ENCODE peak calls at places on chromosomes 6 and 20, in four cellular contexts. One of them, this sample, is unnamed.

GRCh38 chr20:47926731-47927130 is 141.4 kb upstream of the SULF2 start:
- DNase-seq in H9: no peak
- DNase-seq in neuronal stem cell: no peak
- DNase-seq in IMR-90: no peak
- DNase-seq in this sample: no peak

GRCh38 chr20:2914160-2914559 is 40.9 kb downstream of the PTPRA start:
- DNase-seq in neuronal stem cell: no peak
- DNase-seq in H9: no peak
- DNase-seq in IMR-90: no peak
- DNase-seq in this sample: no peak

GRCh38 chr6:25054469-25054868 is 118.7 kb upstream of the RIPOR2 start:
- DNase-seq in neuronal stem cell: no peak
- DNase-seq in IMR-90: peak; percentile 88
- DNase-seq in H9: no peak
- DNase-seq in this sample: peak; percentile 62

GRCh38 chr6:111651185-111652034 is 45.7 kb upstream of the TRAF3IP2 start:
- DNase-seq in IMR-90: peak; percentile 11
- DNase-seq in neuronal stem cell: no peak
- DNase-seq in H9: no peak
- DNase-seq in this sample: no peak

GRCh38 chr6:19325335-19325789 is 511.8 kb upstream of the ID4 start:
- DNase-seq in H9: no peak
- DNase-seq in IMR-90: no peak
- DNase-seq in neuronal stem cell: no peak
- DNase-seq in this sample: peak; percentile 13

GRCh38 chr6:35833534-35833933 is 28.4 kb downstream of the LHFPL5 start:
- DNase-seq in H9: no peak
- DNase-seq in IMR-90: peak; percentile 55
- DNase-seq in neuronal stem cell: no peak
- DNase-seq in this sample: peak; percentile 40

GRCh38 chr6:64812138-64812537 is 894.9 kb downstream of the EYS start:
- DNase-seq in IMR-90: no peak
- DNase-seq in H9: no peak
- DNase-seq in neuronal stem cell: no peak
- DNase-seq in this sample: no peak

GRCh38 chr6:134317471-134318131 is at the start of gene SGK1:
- DNase-seq in IMR-90: peak; percentile 49
- DNase-seq in H9: peak; percentile 65
- DNase-seq in neuronal stem cell: peak; percentile 30
- DNase-seq in this sample: peak; percentile 41

GRCh38 chr6:148235446-148235845 is 107.2 kb upstream of the SASH1 start:
- DNase-seq in H9: no peak
- DNase-seq in neuronal stem cell: no peak
- DNase-seq in IMR-90: peak; percentile 70
- DNase-seq in this sample: peak; percentile 37

GRCh38 chr6:168131464-168132415 is 52.7 kb upstream of the FRMD1 start:
- DNase-seq in IMR-90: no peak
- DNase-seq in H9: peak; percentile 53
- DNase-seq in neuronal stem cell: no peak
- DNase-seq in this sample: no peak

GRCh38 chr6:25949695-25950094 is 12.9 kb upstream of the TRIM38 start:
- DNase-seq in H9: no peak
- DNase-seq in neuronal stem cell: no peak
- DNase-seq in IMR-90: no peak
- DNase-seq in this sample: no peak

GRCh38 chr20:19974621-19975435 is 42.3 kb upstream of the NAA20 start:
- DNase-seq in IMR-90: peak; percentile 97
- DNase-seq in neuronal stem cell: no peak
- DNase-seq in H9: no peak
- DNase-seq in this sample: peak; percentile 38

GRCh38 chr20:62597416-62598115 is 44.7 kb upstream of the SLCO4A1 start:
- DNase-seq in neuronal stem cell: no peak
- DNase-seq in H9: no peak
- DNase-seq in IMR-90: no peak
- DNase-seq in this sample: no peak

GRCh38 chr6:46637145-46637544 is 15.5 kb downstream of the CYP39A1 start:
- DNase-seq in IMR-90: peak; percentile 13
- DNase-seq in neuronal stem cell: no peak
- DNase-seq in H9: no peak
- DNase-seq in this sample: peak; percentile 99

GRCh38 chr6:109456710-109457595 is 1.4 kb upstream of the MICAL1 start:
- DNase-seq in IMR-90: peak; percentile 31
- DNase-seq in H9: no peak
- DNase-seq in neuronal stem cell: no peak
- DNase-seq in this sample: no peak

GRCh38 chr20:52242237-52243230 is 51.0 kb upstream of the ZFP64 start:
- DNase-seq in IMR-90: peak; percentile 11
- DNase-seq in neuronal stem cell: no peak
- DNase-seq in H9: no peak
- DNase-seq in this sample: peak; percentile 76

GRCh38 chr20:10366898-10367419 is 67.1 kb downstream of the MKKS start:
- DNase-seq in IMR-90: no peak
- DNase-seq in H9: no peak
- DNase-seq in neuronal stem cell: no peak
- DNase-seq in this sample: no peak

GRCh38 chr6:170092826-170093225 is 198.1 kb downstream of the DLL1 start:
- DNase-seq in IMR-90: no peak
- DNase-seq in neuronal stem cell: no peak
- DNase-seq in H9: no peak
- DNase-seq in this sample: no peak

GRCh38 chr20:2150660-2151059 is 49.0 kb downstream of the STK35 start:
- DNase-seq in IMR-90: no peak
- DNase-seq in H9: no peak
- DNase-seq in neuronal stem cell: no peak
- DNase-seq in this sample: no peak

GRCh38 chr6:108733706-108734105 is 114.5 kb upstream of the ARMC2 start:
- DNase-seq in H9: no peak
- DNase-seq in IMR-90: no peak
- DNase-seq in neuronal stem cell: no peak
- DNase-seq in this sample: no peak

GRCh38 chr6:132147530-132148011 is 196.4 kb upstream of the CCN2 start:
- DNase-seq in neuronal stem cell: no peak
- DNase-seq in IMR-90: peak; percentile 91
- DNase-seq in H9: no peak
- DNase-seq in this sample: no peak

GRCh38 chr6:52801188-52801841 is 2.3 kb downstream of the GSTA1 start:
- DNase-seq in IMR-90: no peak
- DNase-seq in H9: no peak
- DNase-seq in neuronal stem cell: no peak
- DNase-seq in this sample: no peak

GRCh38 chr20:6921717-6922386 is 154.4 kb downstream of the BMP2 start:
- DNase-seq in IMR-90: no peak
- DNase-seq in neuronal stem cell: no peak
- DNase-seq in H9: no peak
- DNase-seq in this sample: no peak

GRCh38 chr20:6920991-6921613 is 153.6 kb downstream of the BMP2 start:
- DNase-seq in IMR-90: no peak
- DNase-seq in neuronal stem cell: no peak
- DNase-seq in H9: no peak
- DNase-seq in this sample: no peak

GRCh38 chr20:6919792-6920468 is 152.4 kb downstream of the BMP2 start:
- DNase-seq in neuronal stem cell: no peak
- DNase-seq in IMR-90: no peak
- DNase-seq in H9: no peak
- DNase-seq in this sample: peak; percentile 3

DNA sequence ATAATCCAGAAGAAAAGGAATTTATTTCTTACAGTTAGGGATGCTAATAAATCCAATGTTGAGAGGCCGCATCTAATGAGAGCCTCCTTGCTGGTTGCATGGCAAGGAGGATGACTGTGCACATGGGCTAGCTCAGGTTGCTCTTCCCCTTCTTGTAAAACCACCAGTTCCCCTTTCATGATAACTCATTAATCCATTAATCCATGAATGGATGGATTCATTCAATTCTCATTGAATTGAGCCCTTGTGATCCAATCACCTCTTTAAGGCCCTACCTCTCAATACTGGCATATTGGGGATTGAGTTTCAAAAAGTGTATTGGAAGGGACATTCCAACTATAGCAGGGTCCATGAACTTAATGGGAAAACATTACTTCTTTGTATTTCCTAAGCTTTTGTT is 149.5 kb downstream of the BMP2 start:
- DNase-seq in IMR-90: no peak
- DNase-seq in H9: no peak
- DNase-seq in neuronal stem cell: no peak
- DNase-seq in this sample: no peak
- H2BK5ac ChIP-seq in IMR-90: no peak overlapping the region
- H2BK5ac ChIP-seq in H9: no peak overlapping the region
- H2BK5ac ChIP-seq in neuronal stem cell: no peak overlapping the region
- H2BK5ac ChIP-seq in this sample: no peak overlapping the region

GRCh38 chr6:118544105-118544504 is 4.0 kb upstream of the PLN start:
- DNase-seq in IMR-90: no peak
- DNase-seq in neuronal stem cell: no peak
- DNase-seq in H9: no peak
- DNase-seq in this sample: no peak

GRCh38 chr6:118551063-118551672 is 3.1 kb downstream of the PLN start:
- DNase-seq in IMR-90: peak; percentile 79
- DNase-seq in neuronal stem cell: peak; percentile 15
- DNase-seq in H9: no peak
- DNase-seq in this sample: peak; percentile 62

GRCh38 chr6:118548136-118548535 is at the start of gene PLN:
- DNase-seq in H9: no peak
- DNase-seq in IMR-90: no peak
- DNase-seq in neuronal stem cell: no peak
- DNase-seq in this sample: no peak

GRCh38 chr6:118542184-118542952 is 5.7 kb upstream of the PLN start:
- DNase-seq in H9: no peak
- DNase-seq in IMR-90: peak; percentile 85
- DNase-seq in neuronal stem cell: no peak
- DNase-seq in this sample: no peak

GRCh38 chr6:118546164-118546929 is 1.7 kb upstream of the PLN start:
- DNase-seq in IMR-90: no peak
- DNase-seq in neuronal stem cell: no peak
- DNase-seq in H9: no peak
- DNase-seq in this sample: no peak
- H3K14ac ChIP-seq in IMR-90: no peak overlapping the region
- H3K14ac ChIP-seq in neuronal stem cell: no peak overlapping the region
- H3K14ac ChIP-seq in H9: no peak overlapping the region
- H3K14ac ChIP-seq in this sample: no peak overlapping the region

GRCh38 chr6:93017626-93018025 is 401.7 kb downstream of the EPHA7 start:
- DNase-seq in IMR-90: no peak
- DNase-seq in neuronal stem cell: no peak
- DNase-seq in H9: no peak
- DNase-seq in this sample: no peak

GRCh38 chr6:93017213-93017612 is 402.1 kb downstream of the EPHA7 start:
- DNase-seq in neuronal stem cell: no peak
- DNase-seq in IMR-90: no peak
- DNase-seq in H9: peak; percentile 74
- DNase-seq in this sample: no peak

GRCh38 chr6:93008385-93008784 is 411.0 kb downstream of the EPHA7 start:
- DNase-seq in H9: no peak
- DNase-seq in neuronal stem cell: no peak
- DNase-seq in IMR-90: no peak
- DNase-seq in this sample: no peak

GRCh38 chr6:93013054-93013453 is 406.3 kb downstream of the EPHA7 start:
- DNase-seq in IMR-90: no peak
- DNase-seq in H9: no peak
- DNase-seq in neuronal stem cell: no peak
- DNase-seq in this sample: no peak
- H2AFZ ChIP-seq in IMR-90: no peak overlapping the region
- H2AFZ ChIP-seq in H9: no peak overlapping the region
- H2AFZ ChIP-seq in neuronal stem cell: no peak overlapping the region
- H2AFZ ChIP-seq in this sample: no peak overlapping the region

DNA sequence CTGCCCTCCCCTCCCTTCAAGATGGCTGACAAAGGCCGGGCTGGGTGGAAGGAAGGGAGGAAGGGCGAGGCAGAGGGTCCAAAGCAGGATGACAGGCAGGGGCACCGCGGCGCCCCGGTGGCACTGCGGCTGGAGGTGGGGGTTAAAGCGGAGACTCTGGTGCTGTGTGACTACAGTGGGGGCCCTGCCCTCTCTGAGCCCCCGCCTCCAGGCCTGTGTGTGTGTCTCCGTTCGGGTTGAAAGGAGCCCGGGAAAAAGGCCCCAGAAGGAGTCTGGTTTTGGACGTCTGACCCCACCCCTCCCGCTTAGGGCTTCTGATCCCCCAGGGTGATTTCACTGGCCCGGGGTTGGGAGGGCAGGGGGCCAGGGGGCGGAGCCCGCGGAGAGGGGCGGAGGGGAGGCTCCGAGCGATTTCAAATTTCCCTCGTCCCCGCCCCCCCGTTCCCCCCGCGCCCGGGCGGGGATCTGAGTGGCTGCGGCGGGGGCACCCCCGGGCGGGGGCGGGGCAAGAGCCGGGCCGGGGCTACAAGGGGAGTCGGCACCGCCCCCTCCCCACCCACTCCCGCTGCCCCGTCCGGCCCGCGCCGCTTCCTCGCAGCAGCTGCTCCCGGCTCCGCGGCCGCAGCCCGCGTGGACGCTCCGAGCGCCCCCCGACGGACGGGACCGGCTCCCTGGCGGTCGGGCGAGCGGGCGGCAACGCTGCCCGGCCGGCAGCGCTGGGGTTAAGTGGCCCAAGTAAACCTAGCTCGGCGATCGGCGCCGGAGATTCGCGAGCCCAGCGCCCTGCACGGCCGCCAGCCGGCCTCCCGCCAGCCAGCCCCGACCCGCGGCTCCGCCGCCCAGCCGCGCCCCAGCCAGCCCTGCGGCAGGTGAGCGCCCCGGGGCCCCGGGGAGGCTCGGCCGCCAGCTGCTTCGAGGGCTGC is at the start of gene DNMT3B:
- DNase-seq in H9: peak; percentile 97
- DNase-seq in IMR-90: peak; percentile 73
- DNase-seq in neuronal stem cell: peak; percentile 91
- DNase-seq in this sample: peak; percentile 67
- H2BK5ac ChIP-seq in H9: no peak within 1 kb of the TSS
- H2BK5ac ChIP-seq in IMR-90: no peak within 1 kb of the TSS
- H2BK5ac ChIP-seq in neuronal stem cell: peak within 1 kb of the TSS; percentile 44
- H2BK5ac ChIP-seq in this sample: peak within 1 kb of the TSS; percentile 66